ENCODE peak calls at places on chromosomes 6 and 20, in four cellular contexts. X, U, P and F are unnamed samples.

GRCh38 chr6:6004147-6004995 is 2.4 kb downstream of the NRN1 start:
- DNase-seq in X (no peak), U (no peak), P (no peak), F (no peak)

GRCh38 chr6:3410385-3411360 is 46.2 kb downstream of the SLC22A23 start:
- DNase-seq in X (peak), U (no peak), P (peak), F (peak)

GRCh38 chr6:94956910-94957309 is 620.4 kb upstream of the MANEA start:
- DNase-seq in X (no peak), U (no peak), P (no peak), F (no peak)

GRCh38 chr6:43097098-43097489 is 21.0 kb downstream of the PTK7 start:
- DNase-seq in X (no peak), U (no peak), P (no peak), F (no peak)

GRCh38 chr6:142328070-142328469 is 26.3 kb downstream of the ADGRG6 start:
- DNase-seq in X (no peak), U (no peak), P (no peak), F (no peak)

GRCh38 chr20:62574612-62574993 is 67.7 kb upstream of the SLCO4A1 start:
- DNase-seq in X (no peak), U (no peak), P (no peak), F (no peak)

GRCh38 chr6:152136449-152136825 is 329.0 kb downstream of the ESR1 start:
- DNase-seq in X (no peak), U (no peak), P (no peak), F (no peak)

GRCh38 chr6:116025405-116025804 is 35.3 kb downstream of the FRK start:
- DNase-seq in X (no peak), U (no peak), P (no peak), F (no peak)

GRCh38 chr20:19083136-19083621 is 129.3 kb upstream of the SLC24A3 start:
- DNase-seq in X (no peak), U (no peak), P (no peak), F (no peak)